ENCODE peak calls at places on chromosomes 2 and 18, in six cellular contexts. One of them, this sample, is unnamed.

GRCh38 chr2:187319441-187320108 is 128.5 kb downstream of the CALCRL start:
- DNase-seq in nephron progenitor cell: no peak
- DNase-seq in T-helper 1 cell: no peak
- DNase-seq in AG04450: no peak
- DNase-seq in left kidney: peak; percentile 12
- DNase-seq in BE2C: no peak
- DNase-seq in this sample: no peak

GRCh38 chr2:240789501-240790369 is 30.3 kb downstream of the KIF1A start:
- DNase-seq in nephron progenitor cell: peak; percentile 5
- DNase-seq in T-helper 1 cell: peak; percentile 10
- DNase-seq in AG04450: no peak
- DNase-seq in left kidney: no peak
- DNase-seq in BE2C: peak; percentile 9
- DNase-seq in this sample: no peak

GRCh38 chr18:60064271-60064670 is 164.5 kb downstream of the PMAIP1 start:
- DNase-seq in nephron progenitor cell: no peak
- DNase-seq in T-helper 1 cell: no peak
- DNase-seq in AG04450: no peak
- DNase-seq in left kidney: no peak
- DNase-seq in BE2C: no peak
- DNase-seq in this sample: no peak

GRCh38 chr2:199806179-199806578 is 44.8 kb downstream of the FTCDNL1 start:
- DNase-seq in nephron progenitor cell: no peak
- DNase-seq in T-helper 1 cell: no peak
- DNase-seq in AG04450: peak; percentile 68
- DNase-seq in left kidney: peak; percentile 63
- DNase-seq in BE2C: no peak
- DNase-seq in this sample: no peak

GRCh38 chr2:70674636-70675430 is 93.2 kb downstream of the ADD2 start:
- DNase-seq in nephron progenitor cell: no peak
- DNase-seq in T-helper 1 cell: no peak
- DNase-seq in AG04450: no peak
- DNase-seq in left kidney: no peak
- DNase-seq in BE2C: no peak
- DNase-seq in this sample: no peak

GRCh38 chr2:202098336-202098735 is 25.3 kb downstream of the KIAA2012 start:
- DNase-seq in nephron progenitor cell: no peak
- DNase-seq in T-helper 1 cell: no peak
- DNase-seq in AG04450: no peak
- DNase-seq in left kidney: no peak
- DNase-seq in BE2C: no peak
- DNase-seq in this sample: no peak

GRCh38 chr2:55914786-55915185 is 8.8 kb downstream of the EFEMP1 start:
- DNase-seq in nephron progenitor cell: no peak
- DNase-seq in T-helper 1 cell: no peak
- DNase-seq in AG04450: no peak
- DNase-seq in left kidney: no peak
- DNase-seq in BE2C: no peak
- DNase-seq in this sample: no peak

GRCh38 chr2:29064746-29065478 is 9.4 kb downstream of the PCARE start:
- DNase-seq in nephron progenitor cell: no peak
- DNase-seq in T-helper 1 cell: no peak
- DNase-seq in AG04450: no peak
- DNase-seq in left kidney: no peak
- DNase-seq in BE2C: no peak
- DNase-seq in this sample: no peak

GRCh38 chr2:29022455-29023128 is 41.5 kb downstream of the TOGARAM2 start:
- DNase-seq in nephron progenitor cell: no peak
- DNase-seq in T-helper 1 cell: no peak
- DNase-seq in AG04450: no peak
- DNase-seq in left kidney: peak; percentile 74
- DNase-seq in BE2C: no peak
- DNase-seq in this sample: no peak

GRCh38 chr2:240502059-240502429 is 55.7 kb downstream of the ANKMY1 start:
- DNase-seq in nephron progenitor cell: no peak
- DNase-seq in T-helper 1 cell: no peak
- DNase-seq in AG04450: no peak
- DNase-seq in left kidney: no peak
- DNase-seq in BE2C: no peak
- DNase-seq in this sample: no peak

GRCh38 chr18:36672437-36673344 is 156.1 kb downstream of the TPGS2 start:
- DNase-seq in nephron progenitor cell: no peak
- DNase-seq in T-helper 1 cell: no peak
- DNase-seq in AG04450: no peak
- DNase-seq in left kidney: peak; percentile 78
- DNase-seq in BE2C: no peak
- DNase-seq in this sample: no peak

GRCh38 chr18:75393721-75394120 is 33.8 kb downstream of the SMIM21 start:
- DNase-seq in nephron progenitor cell: no peak
- DNase-seq in T-helper 1 cell: no peak
- DNase-seq in AG04450: no peak
- DNase-seq in left kidney: no peak
- DNase-seq in BE2C: no peak
- DNase-seq in this sample: no peak

GRCh38 chr18:32208012-32208411 is 18.2 kb downstream of the MEP1B start:
- DNase-seq in nephron progenitor cell: no peak
- DNase-seq in T-helper 1 cell: no peak
- DNase-seq in AG04450: no peak
- DNase-seq in left kidney: no peak
- DNase-seq in BE2C: no peak
- DNase-seq in this sample: no peak

GRCh38 chr2:127641846-127642510 is 4.0 kb upstream of the GPR17 start:
- DNase-seq in nephron progenitor cell: no peak
- DNase-seq in T-helper 1 cell: no peak
- DNase-seq in AG04450: no peak
- DNase-seq in left kidney: no peak
- DNase-seq in BE2C: no peak
- DNase-seq in this sample: no peak

GRCh38 chr2:124241-124880 is 78.1 kb upstream of the FAM110C start:
- DNase-seq in nephron progenitor cell: no peak
- DNase-seq in T-helper 1 cell: no peak
- DNase-seq in AG04450: no peak
- DNase-seq in left kidney: no peak
- DNase-seq in BE2C: no peak
- DNase-seq in this sample: no peak

GRCh38 chr2:44918095-44918775 is 23.3 kb upstream of the SIX3 start:
- DNase-seq in nephron progenitor cell: no peak
- DNase-seq in T-helper 1 cell: no peak
- DNase-seq in AG04450: no peak
- DNase-seq in left kidney: no peak
- DNase-seq in BE2C: no peak
- DNase-seq in this sample: no peak

GRCh38 chr2:9838391-9838790 is 4.9 kb upstream of the TAF1B start:
- DNase-seq in nephron progenitor cell: no peak
- DNase-seq in T-helper 1 cell: no peak
- DNase-seq in AG04450: no peak
- DNase-seq in left kidney: no peak
- DNase-seq in BE2C: no peak
- DNase-seq in this sample: no peak

GRCh38 chr18:79784965-79785770 is 12.6 kb upstream of the KCNG2 start:
- DNase-seq in nephron progenitor cell: no peak
- DNase-seq in T-helper 1 cell: no peak
- DNase-seq in AG04450: no peak
- DNase-seq in left kidney: peak; percentile 37
- DNase-seq in BE2C: no peak
- DNase-seq in this sample: peak; percentile 48

GRCh38 chr2:54771166-54771565 is 47.7 kb downstream of the EML6 start:
- DNase-seq in nephron progenitor cell: no peak
- DNase-seq in T-helper 1 cell: no peak
- DNase-seq in AG04450: no peak
- DNase-seq in left kidney: no peak
- DNase-seq in BE2C: peak; percentile 39
- DNase-seq in this sample: no peak

GRCh38 chr18:50099725-50100414 is 95.1 kb downstream of the MYO5B start:
- DNase-seq in nephron progenitor cell: no peak
- DNase-seq in T-helper 1 cell: no peak
- DNase-seq in AG04450: no peak
- DNase-seq in left kidney: peak; percentile 61
- DNase-seq in BE2C: no peak
- DNase-seq in this sample: peak; percentile 38

GRCh38 chr2:187171318-187171717 is 276.7 kb downstream of the CALCRL start:
- DNase-seq in nephron progenitor cell: no peak
- DNase-seq in T-helper 1 cell: no peak
- DNase-seq in AG04450: no peak
- DNase-seq in left kidney: no peak
- DNase-seq in BE2C: no peak
- DNase-seq in this sample: no peak

GRCh38 chr2:170409164-170409535 is 231.2 kb downstream of the MYO3B start:
- DNase-seq in nephron progenitor cell: peak; percentile 83
- DNase-seq in T-helper 1 cell: peak; percentile 55
- DNase-seq in AG04450: peak; percentile 16
- DNase-seq in left kidney: peak; percentile 85
- DNase-seq in BE2C: peak; percentile 58
- DNase-seq in this sample: peak; percentile 14

GRCh38 chr2:37671816-37672103 is 318 bp upstream of the CDC42EP3 start:
- DNase-seq in nephron progenitor cell: no peak
- DNase-seq in T-helper 1 cell: no peak
- DNase-seq in AG04450: no peak
- DNase-seq in left kidney: no peak
- DNase-seq in BE2C: no peak
- DNase-seq in this sample: no peak

GRCh38 chr2:4110273-4110672 is 406.9 kb downstream of the DCDC2C start:
- DNase-seq in nephron progenitor cell: no peak
- DNase-seq in T-helper 1 cell: no peak
- DNase-seq in AG04450: no peak
- DNase-seq in left kidney: no peak
- DNase-seq in BE2C: no peak
- DNase-seq in this sample: no peak

GRCh38 chr2:39488450-39488849 is 51.4 kb upstream of the MAP4K3 start:
- DNase-seq in nephron progenitor cell: no peak
- DNase-seq in T-helper 1 cell: no peak
- DNase-seq in AG04450: no peak
- DNase-seq in left kidney: no peak
- DNase-seq in BE2C: no peak
- DNase-seq in this sample: peak; percentile 81